ENCODE peak calls at places on chromosomes 16 and 17, in nine cellular contexts. V is neural progenitor cell; A is CD4-positive, alpha-beta T cell; D is breast epithelium; B is colonic mucosa; K is coronary artery; M is ascending aorta; S is MM.1S; H is OCI-LY7. G is an unnamed sample.

GRCh38 chr17:45222273-45222993 is 748 bp downstream of the FMNL1 start:
- DNase-seq in B (peak; percentile 24), H (peak; percentile 62), S (peak; percentile 53), M (no peak), A (no peak), D (no peak), V (peak; percentile 30), K (peak; percentile 74), G (no peak)

GRCh38 chr17:17836250-17836817 is 452 bp downstream of the SREBF1 start:
- DNase-seq in V (peak; percentile 100), A (peak; percentile 97), H (peak; percentile 98), M (peak; percentile 98), D (peak; percentile 97), B (peak; percentile 99), K (peak; percentile 98), S (peak; percentile 97), G (peak; percentile 99)

GRCh38 chr16:19858654-19859018 is 26.0 kb downstream of the GPRC5B start:
- DNase-seq in M (no peak), K (no peak), V (no peak), D (no peak), S (no peak), A (no peak), H (no peak), B (no peak), G (no peak)

GRCh38 chr16:66474750-66475199 is 47.7 kb downstream of the BEAN1 start:
- DNase-seq in M (peak; percentile 48), B (no peak), V (no peak), H (peak; percentile 78), D (no peak), K (no peak), A (peak; percentile 31), S (peak; percentile 85), G (no peak)

GRCh38 chr16:10600792-10601443 is 20.5 kb upstream of the EMP2 start:
- DNase-seq in H (no peak), S (peak; percentile 59), M (no peak), V (no peak), K (no peak), B (no peak), D (no peak), A (no peak), G (no peak)

GRCh38 chr17:66326476-66327047 is 24.1 kb downstream of the PRKCA start:
- DNase-seq in V (no peak), M (no peak), B (no peak), K (no peak), A (no peak), D (no peak), H (no peak), S (no peak), G (no peak)

GRCh38 chr17:8439681-8440080 is 4.0 kb downstream of the NDEL1 start:
- DNase-seq in S (no peak), H (no peak), B (no peak), K (no peak), M (no peak), A (no peak), D (no peak), V (no peak), G (no peak)

GRCh38 chr16:3745751-3746355 is 28.5 kb upstream of the TRAP1 start:
- DNase-seq in S (no peak), M (no peak), B (no peak), V (no peak), A (no peak), K (no peak), H (no peak), D (no peak), G (no peak)

GRCh38 chr16:2937170-2937569 is 25.4 kb downstream of the FLYWCH1 start:
- DNase-seq in A (no peak), M (no peak), K (no peak), V (no peak), H (no peak), S (no peak), D (no peak), B (no peak), G (no peak)

GRCh38 chr16:73847090-73847489 is 449.5 kb upstream of the PSMD7 start:
- DNase-seq in B (no peak), M (no peak), S (no peak), D (no peak), V (peak; percentile 12), K (no peak), H (no peak), A (no peak), G (no peak)
- TF ChIP-seq CTCF in B (no peak), M (no peak), S (no peak), D (no peak), V (peak; percentile 28), K (no peak), H (peak; percentile 8), A (no peak), G (no peak)

DNA sequence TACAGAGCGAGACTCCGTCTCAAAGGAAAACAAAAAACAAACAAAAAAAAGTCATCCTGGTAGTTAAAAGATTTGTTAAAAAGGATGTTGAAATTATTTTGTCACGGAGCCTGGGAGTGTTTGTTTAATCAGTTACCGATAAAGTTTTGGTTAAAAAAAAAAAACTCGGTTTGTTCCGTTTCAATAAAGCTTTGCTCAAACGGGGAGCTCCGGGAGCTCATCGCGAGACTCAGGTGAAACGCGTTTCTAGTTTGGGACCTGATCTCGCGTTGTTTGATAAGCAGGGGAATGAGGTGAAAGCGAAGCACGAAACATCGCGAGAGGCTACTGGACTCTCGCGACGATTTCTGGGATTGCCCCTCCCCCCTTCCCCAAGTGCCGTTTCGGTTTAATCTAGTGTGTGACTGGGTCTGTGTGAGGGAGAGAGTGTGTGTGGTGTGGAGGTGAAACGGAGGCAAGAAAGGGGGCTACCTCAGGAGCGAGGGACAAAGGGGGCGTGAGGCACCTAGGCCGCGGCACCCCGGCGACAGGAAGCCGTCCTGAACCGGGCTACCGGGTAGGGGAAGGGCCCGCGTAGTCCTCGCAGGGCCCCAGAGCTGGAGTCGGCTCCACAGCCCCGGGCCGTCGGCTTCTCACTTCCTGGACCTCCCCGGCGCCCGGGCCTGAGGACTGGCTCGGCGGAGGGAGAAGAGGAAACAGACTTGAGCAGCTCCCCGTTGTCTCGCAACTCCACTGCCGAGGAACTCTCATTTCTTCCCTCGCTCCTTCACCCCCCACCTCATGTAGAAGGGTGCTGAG is at the start of gene CDK12:
- DNase-seq in M (peak; percentile 98), V (peak; percentile 99), S (peak; percentile 100), B (peak; percentile 98), K (peak; percentile 98), H (peak; percentile 100), A (peak; percentile 91), D (peak; percentile 97), G (peak; percentile 87)
- TF ChIP-seq CTCF in M (no peak), V (no peak), S (no peak), B (no peak), K (no peak), H (no peak), A (no peak), D (no peak), G (no peak)

DNA sequence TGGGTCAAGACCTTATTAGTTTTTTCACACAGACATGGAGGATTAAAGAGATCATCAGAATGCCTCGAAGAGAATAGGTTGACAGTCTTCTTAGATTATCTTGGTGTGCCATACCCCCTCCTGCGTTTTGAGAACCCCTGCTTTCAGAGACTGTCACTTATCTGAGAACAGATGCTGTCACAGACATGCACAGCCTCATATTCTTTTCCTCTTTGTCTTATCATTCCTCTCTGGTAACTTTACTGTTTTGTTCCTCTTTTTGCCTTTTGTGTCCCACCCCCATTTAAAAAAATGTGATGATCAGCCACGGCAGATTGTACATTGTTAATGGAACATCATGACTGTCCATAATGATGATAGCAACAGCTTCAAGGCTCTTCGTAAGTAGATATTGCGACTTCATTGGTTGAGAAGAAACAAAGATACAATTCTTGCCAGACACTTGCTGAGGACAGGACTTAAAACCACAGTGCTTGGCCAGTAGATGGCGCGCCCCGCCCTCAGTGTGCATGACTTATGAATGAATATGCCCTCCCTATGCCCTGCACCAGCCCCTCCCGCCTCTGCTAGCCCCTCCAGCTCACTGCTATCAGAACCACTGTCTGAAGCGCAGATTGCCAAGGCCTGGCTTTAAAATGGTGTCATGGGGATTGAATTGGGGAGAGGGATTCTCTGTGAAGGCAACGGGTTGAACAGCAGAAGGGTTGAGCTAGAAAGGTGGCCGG is 2.6 kb upstream of the PITPNC1 start:
- DNase-seq in A (peak; percentile 79), B (peak; percentile 88), H (peak; percentile 89), S (peak; percentile 88), D (peak; percentile 74), M (peak; percentile 93), V (peak; percentile 90), K (peak; percentile 82), G (peak; percentile 88)
- TF ChIP-seq CTCF in A (peak; percentile 87), B (peak; percentile 75), H (peak; percentile 95), S (peak; percentile 94), D (peak; percentile 70), M (peak; percentile 65), V (peak; percentile 87), K (peak; percentile 71), G (peak; percentile 81)

GRCh38 chr17:78689029-78689428 is 93.0 kb downstream of the CYTH1 start:
- DNase-seq in D (no peak), M (no peak), A (no peak), S (no peak), V (no peak), B (no peak), H (peak; percentile 27), K (no peak), G (no peak)
- TF ChIP-seq CTCF in D (no peak), M (no peak), A (no peak), S (peak; percentile 14), V (no peak), B (no peak), H (peak; percentile 67), K (no peak), G (no peak)

GRCh38 chr16:50613281-50613991 is 65.2 kb downstream of the NKD1 start:
- DNase-seq in D (no peak), V (no peak), M (no peak), H (no peak), A (no peak), K (peak; percentile 81), S (no peak), B (no peak), G (no peak)

GRCh38 chr16:50611995-50612848 is 64.0 kb downstream of the NKD1 start:
- DNase-seq in D (no peak), M (no peak), B (no peak), H (no peak), S (no peak), A (no peak), K (no peak), V (no peak), G (no peak)

GRCh38 chr16:50612849-50613198 is 64.6 kb downstream of the NKD1 start:
- DNase-seq in A (no peak), M (no peak), S (no peak), H (no peak), D (no peak), K (no peak), B (no peak), V (no peak), G (no peak)

GRCh38 chr16:50610331-50611262 is 62.4 kb downstream of the NKD1 start:
- DNase-seq in V (peak; percentile 93), M (no peak), S (no peak), K (no peak), D (no peak), A (no peak), B (no peak), H (no peak), G (no peak)

DNA sequence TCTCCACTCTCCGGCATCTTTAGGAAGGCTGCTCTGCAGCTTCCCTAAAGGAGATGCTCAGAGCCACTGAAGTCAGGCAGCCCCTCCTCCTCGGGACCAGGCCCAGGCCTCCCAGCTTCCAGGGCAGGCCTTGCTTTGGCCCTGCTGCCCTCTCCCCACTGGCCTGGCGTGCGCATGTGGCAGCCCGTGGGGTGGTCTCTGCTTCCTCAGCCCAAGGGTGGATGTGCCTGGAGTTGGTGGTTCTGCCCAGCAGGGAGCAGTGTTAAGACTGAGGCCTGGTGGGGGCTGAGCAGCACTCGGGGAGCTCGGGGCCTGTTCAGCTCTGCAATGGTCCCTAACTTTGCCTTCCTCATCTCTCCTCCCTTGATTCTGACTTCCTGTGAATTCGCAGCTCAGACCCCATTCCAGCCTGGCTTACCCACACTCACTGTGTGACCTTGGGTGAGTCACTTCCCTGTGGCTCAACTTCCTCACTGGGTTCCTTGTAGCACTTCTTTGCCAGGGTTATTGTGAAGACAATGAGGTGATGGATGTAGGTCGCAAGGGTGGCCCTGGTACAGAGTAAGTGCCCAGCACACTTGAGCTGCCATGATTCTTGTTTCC is 63.2 kb downstream of the NKD1 start:
- DNase-seq in S (no peak), D (no peak), A (no peak), K (no peak), V (no peak), H (no peak), B (no peak), M (no peak), G (no peak)
- TF ChIP-seq CTCF in S (no peak), D (no peak), A (no peak), K (no peak), V (no peak), H (no peak), B (no peak), M (no peak), G (no peak)

G was measured in nephron progenitor cell.